ENCODE peak calls at places on chromosome 11, in four cellular contexts. L is T-helper 2 cell, W is endothelial cell, Y is astrocyte of the spinal cord. R is an unnamed sample.

GRCh38 chr11:93784935-93785360 is 866 bp downstream of the MED17 start:
- DNase-seq in Y (no peak), W (no peak), L (no peak), R (no peak)

GRCh38 chr11:70251583-70252285 is 18.8 kb upstream of the PPFIA1 start:
- DNase-seq in Y (no peak), W (no peak), L (no peak), R (no peak)

GRCh38 chr11:129268371-129268770 is 76.2 kb upstream of the ARHGAP32 start:
- DNase-seq in L (no peak), W (no peak), Y (no peak), R (no peak)

GRCh38 chr11:86011175-86011574 is 57.7 kb downstream of the PICALM start:
- DNase-seq in L (no peak), W (no peak), Y (no peak), R (no peak)

GRCh38 chr11:70462818-70463477 is 64.6 kb downstream of the CTTN start:
- DNase-seq in L (no peak), W (no peak), Y (no peak), R (no peak)

GRCh38 chr11:108278546-108278945 is 55.7 kb downstream of the ATM start:
- DNase-seq in W (no peak), L (no peak), Y (no peak), R (no peak)

GRCh38 chr11:84686726-84687125 is 940.4 kb downstream of the DLG2 start:
- DNase-seq in Y (peak; percentile 12), L (no peak), W (peak; percentile 18), R (no peak)

GRCh38 chr11:42344204-42344792 is 884.8 kb upstream of the LRRC4C start:
- DNase-seq in W (no peak), Y (no peak), L (no peak), R (no peak)

GRCh38 chr11:123194308-123195181 is 503 bp downstream of the CLMP start:
- DNase-seq in W (peak; percentile 40), L (no peak), Y (peak; percentile 46), R (no peak)

GRCh38 chr11:117734596-117734995 is 62.4 kb downstream of the DSCAML1 start:
- DNase-seq in L (no peak), W (peak; percentile 21), Y (no peak), R (no peak)

GRCh38 chr11:104917259-104918112 is 19.2 kb upstream of the CASP12 start:
- DNase-seq in W (no peak), L (no peak), Y (no peak), R (no peak)

GRCh38 chr11:48154162-48154561 is 62.4 kb upstream of the OR4B1 start:
- DNase-seq in W (no peak), L (no peak), Y (peak; percentile 16), R (no peak)

GRCh38 chr11:76807206-76807875 is 24.2 kb downstream of the TSKU start:
- DNase-seq in Y (peak; percentile 73), L (peak; percentile 34), W (peak; percentile 88), R (peak; percentile 46)

GRCh38 chr11:128814856-128815705 is 52.0 kb downstream of the KCNJ1 start:
- DNase-seq in Y (peak; percentile 73), L (no peak), W (peak; percentile 43), R (no peak)

GRCh38 chr11:11845066-11845465 is 3.3 kb downstream of the USP47 start:
- DNase-seq in W (no peak), L (no peak), Y (no peak), R (no peak)

GRCh38 chr11:64186205-64187165 is 514 bp downstream of the STIP1 start:
- DNase-seq in W (no peak), Y (no peak), L (no peak), R (no peak)

GRCh38 chr11:3904228-3904627 is 48.8 kb downstream of the STIM1 start:
- DNase-seq in W (no peak), L (no peak), Y (no peak), R (no peak)

GRCh38 chr11:20249313-20249873 is 89.1 kb upstream of the DBX1 start:
- DNase-seq in L (no peak), W (no peak), Y (no peak), R (no peak)

GRCh38 chr11:77299528-77299993 is 1.9 kb downstream of the GDPD4 start:
- DNase-seq in Y (no peak), L (no peak), W (no peak), R (no peak)

GRCh38 chr11:120646206-120646605 is 134.7 kb downstream of the GRIK4 start:
- DNase-seq in Y (no peak), L (no peak), W (no peak), R (no peak)

GRCh38 chr11:15852179-15852578 is 504.2 kb downstream of the SOX6 start:
- DNase-seq in L (no peak), W (peak; percentile 37), Y (peak; percentile 16), R (no peak)

GRCh38 chr11:131592734-131593133 is 222.3 kb downstream of the NTM start:
- DNase-seq in Y (no peak), L (no peak), W (no peak), R (no peak)

GRCh38 chr11:112780351-112781043 is 180.7 kb upstream of the NCAM1 start:
- DNase-seq in Y (peak; percentile 64), W (no peak), L (no peak), R (no peak)

GRCh38 chr11:64466115-64466718 is 107.3 kb downstream of the RPS6KA4 start:
- DNase-seq in W (no peak), L (no peak), Y (no peak), R (no peak)

GRCh38 chr11:36008576-36008975 is 64.7 kb downstream of the LDLRAD3 start:
- DNase-seq in L (no peak), Y (peak; percentile 70), W (no peak), R (no peak)

GRCh38 chr11:44955019-44955738 is 4.5 kb upstream of the TP53I11 start:
- DNase-seq in Y (peak; percentile 63), W (peak; percentile 71), L (no peak), R (no peak)

GRCh38 chr11:68033708-68034045 is 3.2 kb downstream of the NDUFS8 start:
- DNase-seq in Y (no peak), W (no peak), L (no peak), R (no peak)

GRCh38 chr11:61333638-61334433 is 808 bp downstream of the TKFC start:
- DNase-seq in Y (no peak), W (no peak), L (no peak), R (no peak)

GRCh38 chr11:19460718-19461405 is 220.1 kb upstream of the E2F8 start:
- DNase-seq in W (no peak), Y (no peak), L (no peak), R (no peak)

GRCh38 chr11:31645747-31646146 is 136.2 kb downstream of the ELP4 start:
- DNase-seq in L (no peak), Y (peak; percentile 89), W (no peak), R (no peak)

GRCh38 chr11:69674267-69674885 is 777 bp downstream of the LTO1 start:
- DNase-seq in L (no peak), Y (peak; percentile 75), W (no peak), R (no peak)

R was measured in activated T-helper 9 cell treated with anti-CD3 and anti-CD28 coated beads, Interleukin-2, amount 50 U/mL, for 16 hours.